ENCODE peak calls at places on chromosomes 11 and 22, in six cellular contexts. One of them, this sample, is unnamed.

GRCh38 chr11:34823197-34823596 is 93.0 kb downstream of the APIP start:
- DNase-seq in ovary: no peak
- DNase-seq in esophagus squamous epithelium: no peak
- DNase-seq in adrenal gland: no peak
- DNase-seq in IMR-90: no peak
- DNase-seq in stomach: no peak
- DNase-seq in this sample: no peak

GRCh38 chr11:112612283-112612849 is 348.9 kb upstream of the NCAM1 start:
- DNase-seq in ovary: no peak
- DNase-seq in esophagus squamous epithelium: no peak
- DNase-seq in adrenal gland: no peak
- DNase-seq in IMR-90: no peak
- DNase-seq in stomach: no peak
- DNase-seq in this sample: no peak

GRCh38 chr11:129699711-129700304 is 115.8 kb upstream of the TMEM45B start:
- DNase-seq in ovary: no peak
- DNase-seq in esophagus squamous epithelium: no peak
- DNase-seq in adrenal gland: no peak
- DNase-seq in IMR-90: no peak
- DNase-seq in stomach: no peak
- DNase-seq in this sample: no peak

GRCh38 chr11:87043894-87044293 is 6.2 kb downstream of the TMEM135 start:
- DNase-seq in ovary: no peak
- DNase-seq in esophagus squamous epithelium: no peak
- DNase-seq in adrenal gland: no peak
- DNase-seq in IMR-90: no peak
- DNase-seq in stomach: no peak
- DNase-seq in this sample: no peak

GRCh38 chr22:44088976-44089570 is 65.0 kb downstream of the PARVB start:
- DNase-seq in ovary: no peak
- DNase-seq in esophagus squamous epithelium: no peak
- DNase-seq in adrenal gland: peak
- DNase-seq in IMR-90: peak
- DNase-seq in stomach: no peak
- DNase-seq in this sample: no peak

GRCh38 chr11:111730871-111731591 is 35.2 kb downstream of the PPP2R1B start:
- DNase-seq in ovary: no peak
- DNase-seq in esophagus squamous epithelium: no peak
- DNase-seq in adrenal gland: peak
- DNase-seq in IMR-90: no peak
- DNase-seq in stomach: peak
- DNase-seq in this sample: no peak

GRCh38 chr11:720017-720641 is 14.1 kb downstream of the EPS8L2 start:
- DNase-seq in ovary: no peak
- DNase-seq in esophagus squamous epithelium: no peak
- DNase-seq in adrenal gland: no peak
- DNase-seq in IMR-90: no peak
- DNase-seq in stomach: no peak
- DNase-seq in this sample: no peak

GRCh38 chr11:113296447-113297205 is 17.8 kb upstream of the TTC12 start:
- DNase-seq in ovary: peak
- DNase-seq in esophagus squamous epithelium: no peak
- DNase-seq in adrenal gland: no peak
- DNase-seq in IMR-90: no peak
- DNase-seq in stomach: no peak
- DNase-seq in this sample: no peak

GRCh38 chr11:15195454-15196200 is 80.9 kb downstream of the INSC start:
- DNase-seq in ovary: no peak
- DNase-seq in esophagus squamous epithelium: no peak
- DNase-seq in adrenal gland: no peak
- DNase-seq in IMR-90: no peak
- DNase-seq in stomach: no peak
- DNase-seq in this sample: no peak

GRCh38 chr11:131656839-131657211 is 286.4 kb downstream of the NTM start:
- DNase-seq in ovary: no peak
- DNase-seq in esophagus squamous epithelium: no peak
- DNase-seq in adrenal gland: no peak
- DNase-seq in IMR-90: no peak
- DNase-seq in stomach: no peak
- DNase-seq in this sample: no peak

GRCh38 chr11:73399159-73400090 is 23.2 kb downstream of the RELT start:
- DNase-seq in ovary: no peak
- DNase-seq in esophagus squamous epithelium: no peak
- DNase-seq in adrenal gland: no peak
- DNase-seq in IMR-90: peak
- DNase-seq in stomach: no peak
- DNase-seq in this sample: peak

GRCh38 chr11:3905080-3905953 is 49.9 kb downstream of the STIM1 start:
- DNase-seq in ovary: peak
- DNase-seq in esophagus squamous epithelium: no peak
- DNase-seq in adrenal gland: peak
- DNase-seq in IMR-90: peak
- DNase-seq in stomach: peak
- DNase-seq in this sample: peak

GRCh38 chr22:17192186-17192585 is 27.0 kb downstream of the ADA2 start:
- DNase-seq in ovary: no peak
- DNase-seq in esophagus squamous epithelium: no peak
- DNase-seq in adrenal gland: no peak
- DNase-seq in IMR-90: no peak
- DNase-seq in stomach: no peak
- DNase-seq in this sample: no peak

GRCh38 chr11:69209936-69210659 is 54.4 kb downstream of the SMIM38 start:
- DNase-seq in ovary: no peak
- DNase-seq in esophagus squamous epithelium: no peak
- DNase-seq in adrenal gland: peak
- DNase-seq in IMR-90: no peak
- DNase-seq in stomach: no peak
- DNase-seq in this sample: no peak

GRCh38 chr11:107689317-107690202 is 22.3 kb downstream of the SLN start:
- DNase-seq in ovary: peak
- DNase-seq in esophagus squamous epithelium: no peak
- DNase-seq in adrenal gland: peak
- DNase-seq in IMR-90: peak
- DNase-seq in stomach: peak
- DNase-seq in this sample: peak

GRCh38 chr11:32420937-32421532 is 14.3 kb downstream of the WT1 start:
- DNase-seq in ovary: no peak
- DNase-seq in esophagus squamous epithelium: no peak
- DNase-seq in adrenal gland: no peak
- DNase-seq in IMR-90: no peak
- DNase-seq in stomach: no peak
- DNase-seq in this sample: no peak

GRCh38 chr11:61375709-61376108 is 13.5 kb downstream of the TMEM138 start:
- DNase-seq in ovary: no peak
- DNase-seq in esophagus squamous epithelium: no peak
- DNase-seq in adrenal gland: no peak
- DNase-seq in IMR-90: no peak
- DNase-seq in stomach: no peak
- DNase-seq in this sample: no peak

GRCh38 chr22:44145544-44145943 is 35.2 kb upstream of the PARVG start:
- DNase-seq in ovary: no peak
- DNase-seq in esophagus squamous epithelium: no peak
- DNase-seq in adrenal gland: no peak
- DNase-seq in IMR-90: no peak
- DNase-seq in stomach: no peak
- DNase-seq in this sample: no peak

GRCh38 chr11:2140411-2141400 is 1.5 kb upstream of the IGF2 start:
- DNase-seq in ovary: no peak
- DNase-seq in esophagus squamous epithelium: no peak
- DNase-seq in adrenal gland: no peak
- DNase-seq in IMR-90: no peak
- DNase-seq in stomach: no peak
- DNase-seq in this sample: no peak

GRCh38 chr22:49010086-49010863 is 817.4 kb downstream of the BRD1 start:
- DNase-seq in ovary: no peak
- DNase-seq in esophagus squamous epithelium: no peak
- DNase-seq in adrenal gland: peak
- DNase-seq in IMR-90: no peak
- DNase-seq in stomach: peak
- DNase-seq in this sample: no peak

GRCh38 chr11:100978942-100979341 is 150.7 kb downstream of the PGR start:
- DNase-seq in ovary: no peak
- DNase-seq in esophagus squamous epithelium: no peak
- DNase-seq in adrenal gland: no peak
- DNase-seq in IMR-90: no peak
- DNase-seq in stomach: no peak
- DNase-seq in this sample: no peak

GRCh38 chr11:44680982-44681597 is 45.7 kb upstream of the TSPAN18 start:
- DNase-seq in ovary: no peak
- DNase-seq in esophagus squamous epithelium: no peak
- DNase-seq in adrenal gland: no peak
- DNase-seq in IMR-90: no peak
- DNase-seq in stomach: no peak
- DNase-seq in this sample: no peak

GRCh38 chr11:47617417-47617809 is 23.2 kb upstream of the C1QTNF4 start:
- DNase-seq in ovary: no peak
- DNase-seq in esophagus squamous epithelium: no peak
- DNase-seq in adrenal gland: no peak
- DNase-seq in IMR-90: peak
- DNase-seq in stomach: no peak
- DNase-seq in this sample: no peak
- TF ChIP-seq CTCF in ovary: no peak
- TF ChIP-seq CTCF in esophagus squamous epithelium: no peak
- TF ChIP-seq CTCF in adrenal gland: no peak
- TF ChIP-seq CTCF in IMR-90: no peak
- TF ChIP-seq CTCF in stomach: no peak
- TF ChIP-seq CTCF in this sample: no peak

DNA sequence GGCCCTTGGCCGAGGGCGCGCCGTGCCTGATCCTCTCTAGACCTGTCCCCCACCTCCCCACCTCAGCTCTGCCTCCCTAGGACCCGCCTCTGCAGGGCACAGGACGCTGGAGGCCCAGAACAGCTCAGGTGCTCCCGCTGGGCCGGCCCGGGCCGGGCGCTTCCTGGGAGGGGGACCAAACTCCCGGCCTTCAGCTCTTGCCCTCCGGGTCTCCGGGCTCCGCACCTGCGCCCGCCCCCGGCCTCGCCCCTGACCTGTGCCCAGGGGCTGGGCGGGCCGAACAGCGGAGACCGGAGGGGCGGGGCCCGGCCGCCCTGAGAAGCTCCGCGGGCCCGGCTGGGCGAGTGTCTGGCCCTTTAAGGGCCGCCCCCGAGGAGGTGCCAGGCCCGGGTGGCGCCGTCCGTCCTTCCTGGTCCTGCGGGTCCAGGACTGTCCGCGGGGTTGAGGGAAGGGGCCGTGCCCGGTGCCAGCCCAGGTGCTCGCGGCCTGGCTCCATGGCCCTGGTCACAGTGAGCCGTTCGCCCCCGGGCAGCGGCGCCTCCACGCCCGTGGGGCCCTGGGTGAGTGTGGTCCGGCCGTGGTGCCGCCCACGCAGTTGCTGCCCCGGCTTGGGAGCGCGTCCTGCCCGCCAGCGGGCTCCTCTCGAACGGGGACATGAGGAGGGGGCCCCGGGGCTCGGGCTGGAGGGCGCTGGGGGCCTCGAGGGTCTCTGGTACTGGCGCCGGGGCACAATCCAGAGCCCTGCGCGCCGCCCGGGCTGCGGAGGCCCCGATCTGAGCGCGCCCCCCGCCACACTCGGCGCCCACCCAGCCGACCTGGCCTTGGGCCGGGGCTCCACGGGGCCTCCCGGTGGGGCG is at the start of gene SSH3:
- DNase-seq in ovary: peak
- DNase-seq in esophagus squamous epithelium: no peak
- DNase-seq in adrenal gland: peak
- DNase-seq in IMR-90: peak
- DNase-seq in stomach: peak
- DNase-seq in this sample: peak
- TF ChIP-seq POLR2A in ovary: peak
- TF ChIP-seq POLR2A in esophagus squamous epithelium: no peak
- TF ChIP-seq POLR2A in adrenal gland: no peak
- TF ChIP-seq POLR2A in IMR-90: no peak
- TF ChIP-seq POLR2A in stomach: no peak
- TF ChIP-seq POLR2A in this sample: no peak

GRCh38 chr11:62831520-62832345 is at the start of gene STX5:
- DNase-seq in ovary: peak
- DNase-seq in esophagus squamous epithelium: peak
- DNase-seq in adrenal gland: peak
- DNase-seq in IMR-90: peak
- DNase-seq in stomach: peak
- DNase-seq in this sample: peak

GRCh38 chr11:62830904-62831519 is 839 bp downstream of the STX5 start:
- DNase-seq in ovary: no peak
- DNase-seq in esophagus squamous epithelium: no peak
- DNase-seq in adrenal gland: no peak
- DNase-seq in IMR-90: no peak
- DNase-seq in stomach: no peak
- DNase-seq in this sample: no peak

GRCh38 chr11:62839050-62840015 is at the start of gene WDR74:
- DNase-seq in ovary: peak
- DNase-seq in esophagus squamous epithelium: peak
- DNase-seq in adrenal gland: peak
- DNase-seq in IMR-90: peak
- DNase-seq in stomach: peak
- DNase-seq in this sample: peak

GRCh38 chr11:62832346-62833234 is at the start of gene TEX54:
- DNase-seq in ovary: peak
- DNase-seq in esophagus squamous epithelium: no peak
- DNase-seq in adrenal gland: peak
- DNase-seq in IMR-90: peak
- DNase-seq in stomach: peak
- DNase-seq in this sample: no peak

DNA sequence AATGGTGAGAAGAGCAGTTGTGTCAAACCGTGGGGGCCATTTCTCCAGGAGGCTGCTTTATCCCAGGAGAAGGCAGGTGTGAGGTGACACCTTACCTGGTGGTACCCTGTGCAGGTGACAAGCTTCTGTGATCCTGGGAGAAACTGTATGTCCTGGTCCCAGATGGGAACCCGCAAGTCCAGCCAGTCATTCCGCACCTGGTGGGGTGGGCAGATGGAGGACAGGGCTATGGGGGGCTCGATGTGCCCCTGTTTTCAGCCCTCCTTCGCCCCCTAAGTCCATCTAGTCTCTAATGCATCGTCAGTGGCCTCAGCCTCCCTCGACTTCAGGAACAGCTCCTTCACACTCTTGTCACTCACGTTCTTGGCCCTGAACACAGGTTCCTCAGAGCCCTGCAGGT is 2.7 kb upstream of the TEX54 start:
- DNase-seq in ovary: no peak
- DNase-seq in esophagus squamous epithelium: no peak
- DNase-seq in adrenal gland: no peak
- DNase-seq in IMR-90: no peak
- DNase-seq in stomach: no peak
- DNase-seq in this sample: no peak
- H3K27ac ChIP-seq in ovary: no peak
- H3K27ac ChIP-seq in esophagus squamous epithelium: no peak
- H3K27ac ChIP-seq in adrenal gland: no peak
- H3K27ac ChIP-seq in IMR-90: no peak
- H3K27ac ChIP-seq in stomach: no peak
- H3K27ac ChIP-seq in this sample: no peak

DNA sequence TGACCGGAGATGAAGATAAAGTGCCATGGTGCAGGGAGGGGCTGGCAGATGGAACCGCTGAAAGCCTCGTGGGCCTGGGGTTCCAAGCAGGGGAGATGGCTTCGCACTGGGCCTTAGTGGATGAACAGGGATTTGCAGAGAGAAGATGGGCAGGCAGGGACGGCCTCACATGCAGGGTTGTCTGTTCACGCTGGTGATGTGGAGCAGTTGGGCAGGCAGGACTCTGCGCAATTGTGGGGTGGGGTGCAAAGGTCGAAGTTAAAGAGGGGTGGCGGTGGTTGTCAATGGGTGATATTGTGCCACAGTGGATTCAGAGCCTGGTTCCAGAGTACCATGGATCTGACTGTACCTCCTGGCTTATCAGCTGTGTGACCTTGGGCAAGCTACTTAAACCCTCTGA is 7.9 kb downstream of the MB start:
- DNase-seq in ovary: no peak
- DNase-seq in esophagus squamous epithelium: no peak
- DNase-seq in adrenal gland: no peak
- DNase-seq in IMR-90: no peak
- DNase-seq in stomach: no peak
- DNase-seq in this sample: no peak
- TF ChIP-seq CTCF in ovary: no peak
- TF ChIP-seq CTCF in esophagus squamous epithelium: no peak
- TF ChIP-seq CTCF in adrenal gland: no peak
- TF ChIP-seq CTCF in IMR-90: no peak
- TF ChIP-seq CTCF in stomach: no peak
- TF ChIP-seq CTCF in this sample: no peak

This sample was measured in tibial nerve.